ENCODE peak calls at places on chromosomes 12 and 14, in four cellular contexts. R, D, U and Z are unnamed samples.

GRCh38 chr12:79183946-79184345 is 319.4 kb downstream of the SYT1 start:
- DNase-seq in D (no peak), U (no peak), R (no peak), Z (no peak)

GRCh38 chr14:85241022-85241880 is 288.7 kb upstream of the FLRT2 start:
- DNase-seq in D (no peak), R (no peak), U (no peak), Z (no peak)

GRCh38 chr12:22625671-22626251 is 790 bp downstream of the ETNK1 start:
- DNase-seq in R (peak), D (peak), U (peak), Z (peak)

GRCh38 chr14:68458840-68459469 is 333.9 kb downstream of the ZFP36L1 start:
- DNase-seq in R (no peak), D (no peak), U (peak), Z (peak)

GRCh38 chr12:32889073-32889760 is 7.4 kb downstream of the PKP2 start:
- DNase-seq in D (no peak), R (no peak), U (no peak), Z (no peak)

GRCh38 chr12:30694971-30695326 is 720 bp downstream of the IPO8 start:
- DNase-seq in R (no peak), U (peak), D (peak), Z (peak)

GRCh38 chr12:108441549-108441948 is 73.5 kb upstream of the FICD start:
- DNase-seq in D (no peak), R (no peak), U (no peak), Z (no peak)

GRCh38 chr12:2324375-2324774 is 271.6 kb downstream of the CACNA1C start:
- DNase-seq in D (no peak), U (no peak), R (no peak), Z (no peak)

GRCh38 chr14:102957222-102957621 is 34.8 kb downstream of the AMN start:
- DNase-seq in U (peak), D (no peak), R (no peak), Z (no peak)

GRCh38 chr14:36661506-36662257 is at the start of gene PAX9:
- DNase-seq in U (peak), D (peak), R (no peak), Z (peak)

GRCh38 chr12:96427269-96427729 is 27.1 kb upstream of the CDK17 start:
- DNase-seq in D (peak), U (peak), R (no peak), Z (peak)

GRCh38 chr14:32370720-32371119 is 41.6 kb downstream of the AKAP6 start:
- DNase-seq in U (no peak), D (peak), R (no peak), Z (no peak)

GRCh38 chr14:37864861-37865718 is 269.7 kb downstream of the TTC6 start:
- DNase-seq in D (no peak), R (no peak), U (no peak), Z (no peak)

GRCh38 chr12:86801439-86801838 is 545.2 kb upstream of the MGAT4C start:
- DNase-seq in D (peak), U (no peak), R (no peak), Z (no peak)

GRCh38 chr14:95389471-95390011 is 69.8 kb upstream of the CLMN start:
- DNase-seq in U (no peak), R (no peak), D (no peak), Z (peak)

GRCh38 chr12:30698346-30698745 is 2.7 kb upstream of the IPO8 start:
- DNase-seq in R (no peak), U (no peak), D (no peak), Z (no peak)

GRCh38 chr12:108773798-108774788 is 42.8 kb upstream of the CORO1C start:
- DNase-seq in U (peak), R (no peak), D (no peak), Z (peak)

GRCh38 chr12:40105515-40106201 is at the start of gene SLC2A13:
- DNase-seq in R (peak), U (peak), D (peak), Z (peak)

GRCh38 chr14:89750206-89750867 is 204.2 kb downstream of the EFCAB11 start:
- DNase-seq in U (no peak), D (no peak), R (no peak), Z (no peak)

GRCh38 chr12:114673169-114673833 is 10.7 kb downstream of the TBX3 start:
- DNase-seq in U (peak), D (no peak), R (no peak), Z (peak)

GRCh38 chr12:26732010-26732908 is 100.7 kb downstream of the ITPR2 start:
- DNase-seq in R (no peak), D (no peak), U (no peak), Z (no peak)

GRCh38 chr14:104510794-104511611 is 68.6 kb upstream of the C14orf180 start:
- DNase-seq in D (no peak), U (peak), R (no peak), Z (peak)

DNA sequence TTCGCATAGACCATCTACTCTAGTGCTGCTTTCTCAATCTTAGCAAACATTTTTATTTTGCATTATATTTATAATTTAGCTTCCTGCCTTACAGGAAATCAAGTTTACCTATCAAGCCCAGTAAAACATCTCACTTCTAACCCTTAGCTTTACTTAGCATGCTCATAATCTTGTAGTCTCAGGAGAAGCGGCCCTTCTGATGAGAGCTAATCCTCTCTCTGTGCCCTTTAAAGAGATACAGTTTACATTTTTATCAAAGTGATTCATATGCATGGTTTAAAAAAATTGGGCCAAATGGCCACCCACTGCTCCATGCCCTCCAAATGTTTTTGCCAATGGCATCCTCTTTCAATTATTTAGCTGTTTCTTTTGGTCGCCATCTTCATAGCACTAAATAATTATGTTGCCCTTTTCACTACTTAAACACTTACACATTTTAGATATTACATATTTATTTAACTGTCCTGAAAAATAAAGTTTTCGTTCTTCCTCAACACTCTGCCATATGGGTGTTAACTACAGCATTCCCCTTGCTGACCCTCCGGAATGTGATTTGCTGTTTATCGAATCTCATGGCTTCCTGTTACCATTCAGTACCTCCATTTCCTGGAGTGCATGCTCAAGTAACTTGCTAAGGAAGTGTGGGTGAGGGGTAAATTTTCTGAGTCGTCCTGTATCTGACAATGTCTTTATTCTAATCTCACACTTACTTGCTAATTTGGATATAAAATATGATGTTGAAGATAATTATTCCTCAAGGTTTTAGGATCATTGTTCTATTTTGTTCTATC is 29.3 kb downstream of the YLPM1 start:
- DNase-seq in D (no peak), U (no peak), R (no peak), Z (no peak)
- H3K4me3 ChIP-seq in D (no peak), U (no peak), R (peak), Z (no peak)

DNA sequence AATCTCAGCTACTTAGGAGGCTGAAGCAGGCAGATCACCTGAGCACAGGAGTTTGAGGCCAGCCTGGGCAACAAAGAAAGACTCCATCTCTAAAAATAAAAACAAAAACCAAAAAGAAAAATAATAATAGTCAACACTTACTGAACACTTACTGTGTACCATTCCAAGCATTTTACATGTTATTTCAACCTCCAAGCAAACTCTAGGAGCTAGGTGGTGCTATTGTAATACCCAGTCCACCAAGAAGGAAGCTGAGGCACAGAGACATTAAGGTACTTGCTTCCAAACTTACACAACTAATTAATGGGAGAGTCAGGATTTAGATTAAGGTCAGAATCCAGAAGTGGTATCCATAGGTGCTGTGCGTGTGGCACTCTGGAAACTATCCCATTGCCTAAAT is 13.7 kb upstream of the OR6J1 start:
- DNase-seq in D (no peak), R (no peak), U (no peak), Z (no peak)
- TF ChIP-seq CTCF in D (peak), R (no peak), U (no peak), Z (peak)

GRCh38 chr12:128910629-128911028 is 57.4 kb downstream of the GLT1D1 start:
- DNase-seq in D (no peak), U (no peak), R (no peak), Z (peak)
- H3K4me3 ChIP-seq in D (no peak), U (no peak), R (no peak), Z (no peak)

GRCh38 chr12:57771873-57772428 is at the start of gene METTL1:
- DNase-seq in U (peak), D (peak), R (peak), Z (peak)

GRCh38 chr12:57770734-57771133 is 1.2 kb downstream of the METTL1 start:
- DNase-seq in U (no peak), D (no peak), R (no peak), Z (no peak)

GRCh38 chr12:57775044-57775443 is 2.6 kb downstream of the EEF1AKMT3 start:
- DNase-seq in R (no peak), D (no peak), U (no peak), Z (no peak)

GRCh38 chr12:57771271-57771872 is 533 bp downstream of the METTL1 start:
- DNase-seq in D (peak), U (peak), R (peak), Z (peak)

DNA sequence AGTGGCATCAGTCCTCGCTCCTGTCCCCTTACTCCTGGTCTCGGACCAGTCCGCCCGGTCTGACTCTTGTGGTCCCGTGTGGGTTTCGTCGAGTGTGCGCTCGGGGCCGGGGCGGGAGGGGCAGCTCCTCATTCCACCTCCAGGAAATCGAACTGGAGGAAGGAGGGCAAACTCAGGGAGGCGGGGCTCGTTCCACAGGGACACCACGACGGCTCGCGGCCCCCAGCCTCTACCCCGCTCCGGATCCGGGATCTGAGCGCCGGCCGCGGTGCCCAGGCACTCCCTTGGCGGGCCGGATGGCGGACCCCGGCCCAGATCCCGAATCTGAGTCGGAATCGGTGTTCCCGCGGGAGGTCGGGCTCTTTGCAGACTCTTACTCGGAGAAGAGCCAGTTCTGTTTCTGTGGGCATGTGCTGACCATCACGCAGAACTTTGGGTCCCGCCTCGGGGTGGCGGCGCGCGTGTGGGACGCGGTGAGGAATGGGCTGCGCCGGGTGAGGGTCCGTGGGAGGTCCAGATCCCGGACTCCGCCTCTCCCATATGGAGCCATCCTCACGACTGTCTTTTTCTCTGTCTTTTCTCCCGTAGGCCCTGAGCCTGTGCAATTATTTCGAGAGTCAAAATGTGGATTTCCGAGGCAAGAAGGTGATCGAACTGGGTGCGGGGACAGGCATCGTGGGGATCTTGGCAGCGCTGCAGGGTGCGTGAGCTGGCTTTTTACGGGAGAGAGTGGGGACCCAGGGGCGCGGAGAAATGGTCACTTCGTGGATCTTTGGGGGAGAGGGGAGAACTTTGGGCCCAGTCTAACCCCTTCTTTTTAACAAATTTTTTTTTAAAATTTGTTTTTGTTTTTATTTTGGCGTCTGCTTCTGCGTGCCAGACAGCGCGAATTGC is at the start of gene EEF1AKMT3:
- DNase-seq in D (no peak), U (peak), R (no peak), Z (no peak)
- TF ChIP-seq CTCF in D (no peak), U (no peak), R (no peak), Z (no peak)

DNA sequence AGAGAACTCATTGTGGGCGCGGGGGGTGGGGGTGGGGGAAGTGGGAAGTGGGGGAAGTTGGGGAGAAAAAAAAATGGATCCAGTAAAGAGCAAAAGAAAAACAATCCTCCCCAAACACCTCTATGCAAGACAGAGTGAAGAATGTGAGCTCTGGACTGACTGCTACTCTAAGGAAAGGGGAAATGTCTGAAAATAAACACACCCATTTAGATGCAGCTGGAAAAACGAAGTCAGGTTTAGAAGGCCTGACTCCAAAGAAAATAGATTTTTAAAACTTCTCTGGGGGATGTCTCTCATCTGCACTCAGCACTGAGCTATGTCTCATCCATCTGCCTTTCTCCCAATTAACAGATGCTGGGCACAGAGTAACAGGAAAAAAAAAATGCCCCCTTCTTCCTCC is 904.4 kb downstream of the GALC start:
- DNase-seq in U (no peak), R (no peak), D (no peak), Z (no peak)
- H3K4me3 ChIP-seq in U (no peak), R (no peak), D (no peak), Z (no peak)

GRCh38 chr12:121953695-121954094 is 35.3 kb downstream of the CFAP251 start:
- DNase-seq in D (no peak), U (no peak), R (no peak), Z (no peak)

GRCh38 chr12:121958521-121959240 is 40.3 kb downstream of the CFAP251 start:
- DNase-seq in U (no peak), D (no peak), R (no peak), Z (peak)

GRCh38 chr12:121957831-121958515 is 39.6 kb downstream of the CFAP251 start:
- DNase-seq in U (no peak), D (no peak), R (no peak), Z (no peak)

GRCh38 chr12:121955258-121956040 is 37.1 kb downstream of the CFAP251 start:
- DNase-seq in U (peak), D (peak), R (no peak), Z (no peak)

DNA sequence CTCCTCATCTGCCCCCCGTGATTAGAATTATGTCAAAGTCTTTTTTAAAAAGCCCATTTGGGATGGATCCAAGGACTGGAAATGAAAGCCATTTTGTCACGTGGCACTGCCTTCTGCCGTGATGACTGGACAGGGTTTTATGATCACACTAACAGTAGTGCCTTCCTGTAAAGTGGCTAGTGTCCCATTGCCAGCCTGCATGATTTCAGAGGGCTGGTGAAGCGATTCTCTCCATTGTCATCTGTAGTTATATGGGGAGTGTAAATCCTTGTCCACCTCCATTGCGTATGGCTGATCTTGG is 37.6 kb downstream of the CFAP251 start:
- DNase-seq in R (no peak), D (no peak), U (no peak), Z (no peak)
- TF ChIP-seq CTCF in R (no peak), D (no peak), U (peak), Z (peak)

DNA sequence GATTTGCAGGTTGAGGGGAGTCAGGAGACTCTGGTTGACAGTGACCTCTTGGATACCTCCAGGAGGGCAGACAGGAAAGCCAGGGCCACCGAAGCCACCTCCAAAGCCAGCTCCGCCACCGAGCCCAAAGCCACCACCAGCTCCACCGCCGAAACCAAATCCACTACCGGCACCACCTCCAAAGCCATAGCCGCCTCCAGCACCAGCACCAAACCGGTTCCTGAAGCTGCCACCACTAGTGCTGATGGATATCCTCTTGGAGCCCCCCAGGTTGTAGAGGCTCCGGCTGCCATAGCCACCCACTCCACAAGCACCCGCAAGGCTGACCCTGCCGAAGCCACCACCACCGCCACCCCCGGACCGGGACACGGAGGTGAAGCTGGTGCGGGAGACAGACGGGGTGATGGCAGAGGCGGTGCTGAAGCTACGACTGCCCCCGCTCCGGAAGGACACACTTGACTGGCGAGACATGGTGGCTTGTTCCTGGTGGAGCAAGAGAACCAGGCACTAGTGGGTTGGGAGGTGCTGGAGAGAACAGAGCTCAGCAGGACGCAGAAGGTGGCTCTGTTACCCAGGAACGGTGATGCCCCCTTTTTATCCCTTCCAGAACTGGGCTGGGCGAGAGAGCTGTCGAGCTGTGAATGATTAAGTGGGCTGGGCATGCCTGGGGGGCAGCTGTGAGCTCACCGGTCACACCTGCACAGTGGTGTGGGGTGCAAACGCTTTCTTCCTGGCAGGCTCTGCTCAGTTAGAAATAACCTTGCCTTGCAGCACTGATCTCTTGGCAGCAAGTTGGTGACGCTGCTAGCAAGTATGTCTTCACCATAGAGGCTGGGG is at the start of gene KRT5:
- DNase-seq in U (no peak), R (no peak), D (no peak), Z (peak)
- H3K4me3 ChIP-seq in U (no peak), R (no peak), D (peak), Z (no peak)

GRCh38 chr12:28172434-28173030 is 17.7 kb upstream of the CCDC91 start:
- DNase-seq in R (no peak), U (peak), D (peak), Z (peak)
- TF ChIP-seq CTCF in R (no peak), U (peak), D (peak), Z (peak)

GRCh38 chr12:18302809-18303430 is 41.6 kb downstream of the PIK3C2G start:
- DNase-seq in U (no peak), R (no peak), D (no peak), Z (no peak)
- H3K4me3 ChIP-seq in U (no peak), R (no peak), D (no peak), Z (no peak)

DNA sequence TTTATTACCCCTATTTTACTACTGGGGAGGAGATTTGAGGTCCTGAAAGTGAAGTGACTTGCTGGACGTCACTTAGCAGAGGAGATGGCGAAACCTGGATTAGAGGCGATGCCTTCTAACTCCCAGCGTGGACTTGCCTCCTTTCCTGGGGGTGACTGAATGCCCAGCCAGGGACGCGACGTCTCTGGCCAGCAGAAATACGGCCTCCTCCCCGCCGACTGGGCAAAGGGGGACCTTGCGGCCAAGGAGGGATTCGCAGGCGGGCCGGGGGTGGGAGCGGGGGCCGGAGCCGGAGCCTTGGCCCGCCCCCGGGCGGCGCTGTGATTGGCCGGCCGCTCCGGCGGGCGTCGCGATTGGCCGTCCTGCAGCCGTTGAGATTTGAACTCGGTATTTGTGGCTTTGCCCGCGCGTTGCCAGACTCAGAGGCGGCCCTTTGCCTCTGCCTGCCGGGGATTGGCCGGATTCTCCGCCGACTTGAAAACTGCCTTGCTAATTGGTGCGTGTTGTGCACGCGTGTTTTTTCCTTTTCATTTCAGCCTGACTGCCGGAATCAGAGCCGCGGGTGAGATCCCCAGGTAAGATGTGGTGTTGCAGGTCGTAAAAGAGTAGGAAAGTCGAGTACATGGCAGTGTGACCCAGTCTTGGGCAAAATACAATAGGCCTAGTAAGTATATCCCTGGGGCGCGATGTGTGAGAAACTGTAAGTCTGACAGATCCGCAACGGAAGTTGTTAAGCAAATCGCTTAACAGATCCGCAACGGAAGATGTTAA is at the start of gene NCAPD2:
- DNase-seq in D (peak), R (peak), U (peak), Z (peak)
- TF ChIP-seq CTCF in D (no peak), R (no peak), U (peak), Z (peak)